ENCODE peak calls at places on chromosomes 3 and 15, in five cellular contexts. J, B, U, A and P are unnamed samples.

GRCh38 chr15:71230303-71230702 is 115.0 kb downstream of the THSD4 start:
- DNase-seq in U (no peak), A (no peak), J (no peak), B (no peak), P (no peak)

GRCh38 chr3:10530241-10530640 is 24.9 kb upstream of the ATP2B2 start:
- DNase-seq in U (no peak), J (no peak), B (no peak), A (no peak), P (no peak)

GRCh38 chr15:83993591-83993990 is 242.0 kb upstream of the GOLGA6L4 start:
- DNase-seq in J (no peak), U (no peak), A (no peak), B (no peak), P (no peak)

GRCh38 chr15:75904241-75904631 is 558 bp downstream of the FBXO22 start:
- DNase-seq in U (no peak), B (no peak), J (peak), A (no peak), P (peak)

GRCh38 chr3:51967384-51968174 is at the start of gene PCBP4:
- DNase-seq in B (peak), U (peak), J (peak), A (peak), P (no peak)

GRCh38 chr3:89380006-89380405 is 272.6 kb downstream of the EPHA3 start:
- DNase-seq in A (no peak), B (no peak), J (no peak), U (no peak), P (no peak)

GRCh38 chr3:196320110-196320509 is 2.1 kb upstream of the DYNLT2B start:
- DNase-seq in B (no peak), A (no peak), U (no peak), J (no peak), P (no peak)

GRCh38 chr15:28890711-28891495 is 5.1 kb downstream of the APBA2 start:
- DNase-seq in B (no peak), A (no peak), U (no peak), J (no peak), P (no peak)

GRCh38 chr3:100603449-100603848 is 6.0 kb upstream of the ADGRG7 start:
- DNase-seq in A (no peak), U (no peak), J (no peak), B (no peak), P (no peak)

GRCh38 chr3:194727435-194728128 is 41.9 kb downstream of the FAM43A start:
- DNase-seq in B (no peak), U (no peak), J (no peak), A (no peak), P (no peak)

GRCh38 chr3:98691897-98692296 is 71.2 kb upstream of the ST3GAL6 start:
- DNase-seq in B (no peak), J (no peak), U (no peak), A (no peak), P (no peak)

GRCh38 chr15:63372753-63373152 is 8.9 kb downstream of the CA12 start:
- DNase-seq in B (peak), J (no peak), U (no peak), A (no peak), P (no peak)

GRCh38 chr3:3714572-3714971 is 84.7 kb upstream of the LRRN1 start:
- DNase-seq in U (no peak), A (no peak), J (no peak), B (no peak), P (no peak)

GRCh38 chr3:169848741-169849140 is 21.0 kb downstream of the LRRC31 start:
- DNase-seq in U (no peak), B (no peak), A (no peak), J (no peak), P (no peak)

GRCh38 chr3:117809157-117810081 is 1099.8 kb downstream of the TUSC7 start:
- DNase-seq in A (no peak), U (no peak), B (no peak), J (no peak), P (no peak)